ENCODE peak calls at places on chromosomes 11 and 22, in five cellular contexts. One of them, this sample, is unnamed.

GRCh38 chr11:114883472-114883871 is 205.1 kb downstream of the NXPE2 start:
- DNase-seq in fibroblast of lung: no peak
- DNase-seq in A549: no peak
- DNase-seq in NCI-H1417: no peak
- DNase-seq in midbrain: no peak
- DNase-seq in this sample: no peak

GRCh38 chr11:79040348-79040747 is 400.5 kb downstream of the TENM4 start:
- DNase-seq in fibroblast of lung: peak; percentile 84
- DNase-seq in A549: no peak
- DNase-seq in NCI-H1417: no peak
- DNase-seq in midbrain: no peak
- DNase-seq in this sample: no peak

GRCh38 chr11:65051389-65051858 is 6.9 kb downstream of the NAALADL1 start:
- DNase-seq in fibroblast of lung: no peak
- DNase-seq in A549: no peak
- DNase-seq in NCI-H1417: no peak
- DNase-seq in midbrain: no peak
- DNase-seq in this sample: no peak

GRCh38 chr11:33982661-33983060 is 68.9 kb upstream of the CAPRIN1 start:
- DNase-seq in fibroblast of lung: no peak
- DNase-seq in A549: no peak
- DNase-seq in NCI-H1417: no peak
- DNase-seq in midbrain: no peak
- DNase-seq in this sample: no peak

GRCh38 chr11:83057721-83058120 is 14.0 kb downstream of the RAB30 start:
- DNase-seq in fibroblast of lung: no peak
- DNase-seq in A549: no peak
- DNase-seq in NCI-H1417: no peak
- DNase-seq in midbrain: no peak
- DNase-seq in this sample: no peak

GRCh38 chr11:2015044-2015443 is 17.4 kb upstream of the H19 start:
- DNase-seq in fibroblast of lung: no peak
- DNase-seq in A549: no peak
- DNase-seq in NCI-H1417: no peak
- DNase-seq in midbrain: no peak
- DNase-seq in this sample: no peak

GRCh38 chr22:49305215-49305965 is 522.3 kb downstream of the BRD1 start:
- DNase-seq in fibroblast of lung: no peak
- DNase-seq in A549: peak; percentile 49
- DNase-seq in NCI-H1417: peak; percentile 6
- DNase-seq in midbrain: peak; percentile 74
- DNase-seq in this sample: peak; percentile 46

GRCh38 chr11:122423886-122424285 is 231.6 kb upstream of the UBASH3B start:
- DNase-seq in fibroblast of lung: no peak
- DNase-seq in A549: no peak
- DNase-seq in NCI-H1417: no peak
- DNase-seq in midbrain: no peak
- DNase-seq in this sample: no peak

GRCh38 chr11:94792453-94792852 is 24.3 kb downstream of the AMOTL1 start:
- DNase-seq in fibroblast of lung: no peak
- DNase-seq in A549: no peak
- DNase-seq in NCI-H1417: no peak
- DNase-seq in midbrain: no peak
- DNase-seq in this sample: no peak

GRCh38 chr11:126277322-126277721 is 5.6 kb upstream of the TIRAP start:
- DNase-seq in fibroblast of lung: no peak
- DNase-seq in A549: no peak
- DNase-seq in NCI-H1417: no peak
- DNase-seq in midbrain: no peak
- DNase-seq in this sample: no peak

GRCh38 chr11:80778432-80778831 is 1337.6 kb upstream of the TENM4 start:
- DNase-seq in fibroblast of lung: no peak
- DNase-seq in A549: no peak
- DNase-seq in NCI-H1417: no peak
- DNase-seq in midbrain: no peak
- DNase-seq in this sample: no peak

GRCh38 chr11:110184974-110185597 is 91.9 kb downstream of the ZC3H12C start:
- DNase-seq in fibroblast of lung: peak; percentile 97
- DNase-seq in A549: no peak
- DNase-seq in NCI-H1417: no peak
- DNase-seq in midbrain: peak; percentile 35
- DNase-seq in this sample: no peak

GRCh38 chr11:119473901-119474681 is 51.1 kb upstream of the THY1 start:
- DNase-seq in fibroblast of lung: no peak
- DNase-seq in A549: no peak
- DNase-seq in NCI-H1417: no peak
- DNase-seq in midbrain: no peak
- DNase-seq in this sample: no peak

GRCh38 chr11:10618490-10618889 is 50.0 kb upstream of the LYVE1 start:
- DNase-seq in fibroblast of lung: no peak
- DNase-seq in A549: no peak
- DNase-seq in NCI-H1417: no peak
- DNase-seq in midbrain: no peak
- DNase-seq in this sample: no peak

GRCh38 chr11:28400236-28401100 is 292.3 kb downstream of the METTL15 start:
- DNase-seq in fibroblast of lung: peak; percentile 61
- DNase-seq in A549: peak; percentile 4
- DNase-seq in NCI-H1417: no peak
- DNase-seq in midbrain: no peak
- DNase-seq in this sample: no peak

GRCh38 chr22:29784451-29785361 is 17.5 kb downstream of the UQCR10 start:
- DNase-seq in fibroblast of lung: peak; percentile 37
- DNase-seq in A549: no peak
- DNase-seq in NCI-H1417: no peak
- DNase-seq in midbrain: peak; percentile 60
- DNase-seq in this sample: no peak

GRCh38 chr11:65945941-65946558 is 770 bp downstream of the TSGA10IP start:
- DNase-seq in fibroblast of lung: no peak
- DNase-seq in A549: no peak
- DNase-seq in NCI-H1417: no peak
- DNase-seq in midbrain: no peak
- DNase-seq in this sample: no peak

GRCh38 chr22:25358421-25359170 is 139.2 kb downstream of the CRYBB2 start:
- DNase-seq in fibroblast of lung: no peak
- DNase-seq in A549: no peak
- DNase-seq in NCI-H1417: no peak
- DNase-seq in midbrain: no peak
- DNase-seq in this sample: no peak

GRCh38 chr11:126863294-126863997 is 137.1 kb downstream of the KIRREL3 start:
- DNase-seq in fibroblast of lung: no peak
- DNase-seq in A549: no peak
- DNase-seq in NCI-H1417: no peak
- DNase-seq in midbrain: no peak
- DNase-seq in this sample: no peak

GRCh38 chr11:16986434-16987204 is 27.6 kb downstream of the PLEKHA7 start:
- DNase-seq in fibroblast of lung: no peak
- DNase-seq in A549: no peak
- DNase-seq in NCI-H1417: no peak
- DNase-seq in midbrain: no peak
- DNase-seq in this sample: no peak

GRCh38 chr11:62926669-62927455 is 5.7 kb upstream of the CHRM1 start:
- DNase-seq in fibroblast of lung: no peak
- DNase-seq in A549: no peak
- DNase-seq in NCI-H1417: no peak
- DNase-seq in midbrain: no peak
- DNase-seq in this sample: no peak

GRCh38 chr11:1228183-1228821 is 5.4 kb downstream of the MUC5B start:
- DNase-seq in fibroblast of lung: no peak
- DNase-seq in A549: no peak
- DNase-seq in NCI-H1417: no peak
- DNase-seq in midbrain: no peak
- DNase-seq in this sample: no peak

GRCh38 chr11:86041975-86042378 is 26.9 kb downstream of the PICALM start:
- DNase-seq in fibroblast of lung: peak; percentile 93
- DNase-seq in A549: peak; percentile 85
- DNase-seq in NCI-H1417: peak; percentile 59
- DNase-seq in midbrain: peak; percentile 90
- DNase-seq in this sample: peak; percentile 43

GRCh38 chr11:64611961-64612646 is 21.1 kb downstream of the SLC22A12 start:
- DNase-seq in fibroblast of lung: no peak
- DNase-seq in A549: no peak
- DNase-seq in NCI-H1417: no peak
- DNase-seq in midbrain: no peak
- DNase-seq in this sample: no peak

GRCh38 chr11:92662580-92662979 is 306.9 kb upstream of the MTNR1B start:
- DNase-seq in fibroblast of lung: no peak
- DNase-seq in A549: no peak
- DNase-seq in NCI-H1417: no peak
- DNase-seq in midbrain: no peak
- DNase-seq in this sample: no peak

GRCh38 chr11:114440121-114440860 is 1.0 kb downstream of the REXO2 start:
- DNase-seq in fibroblast of lung: peak; percentile 9
- DNase-seq in A549: no peak
- DNase-seq in NCI-H1417: no peak
- DNase-seq in midbrain: peak; percentile 43
- DNase-seq in this sample: no peak

GRCh38 chr11:17683378-17684161 is 35.8 kb upstream of the MYOD1 start:
- DNase-seq in fibroblast of lung: peak; percentile 53
- DNase-seq in A549: peak; percentile 58
- DNase-seq in NCI-H1417: no peak
- DNase-seq in midbrain: no peak
- DNase-seq in this sample: no peak

GRCh38 chr11:85472953-85473352 is 154.2 kb downstream of the DLG2 start:
- DNase-seq in fibroblast of lung: no peak
- DNase-seq in A549: no peak
- DNase-seq in NCI-H1417: no peak
- DNase-seq in midbrain: no peak
- DNase-seq in this sample: no peak

GRCh38 chr11:117316197-117316961 is at the start of gene BACE1:
- DNase-seq in fibroblast of lung: peak; percentile 88
- DNase-seq in A549: peak; percentile 81
- DNase-seq in NCI-H1417: peak; percentile 90
- DNase-seq in midbrain: peak; percentile 89
- DNase-seq in this sample: no peak

GRCh38 chr11:27282141-27282590 is 80.8 kb downstream of the CCDC34 start:
- DNase-seq in fibroblast of lung: peak; percentile 97
- DNase-seq in A549: peak; percentile 83
- DNase-seq in NCI-H1417: no peak
- DNase-seq in midbrain: no peak
- DNase-seq in this sample: no peak

GRCh38 chr11:127789887-127790286 is 789.3 kb upstream of the KIRREL3 start:
- DNase-seq in fibroblast of lung: no peak
- DNase-seq in A549: peak; percentile 13
- DNase-seq in NCI-H1417: peak; percentile 20
- DNase-seq in midbrain: no peak
- DNase-seq in this sample: no peak

GRCh38 chr11:120575461-120575860 is 63.9 kb downstream of the GRIK4 start:
- DNase-seq in fibroblast of lung: no peak
- DNase-seq in A549: no peak
- DNase-seq in NCI-H1417: no peak
- DNase-seq in midbrain: no peak
- DNase-seq in this sample: no peak